ENCODE peak calls at places on chromosomes 11 and 22, in eight cellular contexts. M is H1, D is A549, B is chondrocyte, S is MCF 10A, J is mucosa of descending colon, H is adrenal gland, Y is keratinocyte. X is an unnamed sample.

GRCh38 chr11:123590296-123590912 is 64.0 kb downstream of the SCN3B start:
- DNase-seq in B (no peak), H (peak), M (no peak), S (peak), D (peak), Y (no peak), J (no peak), X (no peak)

GRCh38 chr11:66247295-66247694 is 21.1 kb upstream of the RAB1B start:
- DNase-seq in S (no peak), H (no peak), D (no peak), J (no peak), M (no peak), B (no peak), Y (no peak), X (no peak)

GRCh38 chr22:49676783-49677494 is 150.7 kb downstream of the BRD1 start:
- DNase-seq in D (no peak), B (no peak), Y (no peak), J (no peak), H (no peak), M (peak), S (no peak), X (peak)

GRCh38 chr11:2217211-2218081 is 45.8 kb upstream of the TH start:
- DNase-seq in B (no peak), S (no peak), Y (no peak), J (peak), M (no peak), H (no peak), D (no peak), X (peak)

GRCh38 chr11:73854680-73855079 is 22.0 kb downstream of the COA4 start:
- DNase-seq in M (no peak), Y (no peak), D (no peak), H (no peak), B (no peak), S (no peak), J (no peak), X (no peak)

GRCh38 chr11:36249271-36249670 is 40.0 kb downstream of the COMMD9 start:
- DNase-seq in D (no peak), Y (no peak), M (no peak), J (no peak), H (no peak), B (no peak), S (peak), X (no peak)

GRCh38 chr11:132913295-132913694 is 619.0 kb downstream of the OPCML start:
- DNase-seq in S (no peak), D (no peak), M (no peak), Y (no peak), B (no peak), J (no peak), H (no peak), X (no peak)

GRCh38 chr11:31875861-31876625 is 64.9 kb upstream of the PAX6 start:
- DNase-seq in M (no peak), J (no peak), B (no peak), D (no peak), H (peak), Y (no peak), S (no peak), X (no peak)

GRCh38 chr11:16945671-16946469 is 68.3 kb downstream of the PLEKHA7 start:
- DNase-seq in J (no peak), H (peak), Y (peak), D (peak), M (peak), B (no peak), S (peak), X (peak)

GRCh38 chr11:10743354-10744035 is 7.6 kb upstream of the CTR9 start:
- DNase-seq in H (no peak), M (no peak), S (no peak), Y (no peak), B (no peak), D (no peak), J (peak), X (no peak)

GRCh38 chr11:10637629-10638028 is 55.9 kb downstream of the IRAG1 start:
- DNase-seq in B (no peak), D (no peak), M (no peak), Y (no peak), S (no peak), J (no peak), H (peak), X (no peak)

GRCh38 chr11:120912504-120912903 is 111.4 kb upstream of the TBCEL start:
- DNase-seq in B (no peak), S (peak), D (peak), H (no peak), Y (no peak), J (no peak), M (no peak), X (no peak)

GRCh38 chr22:35044607-35045390 is 21.2 kb upstream of the ISX start:
- DNase-seq in M (no peak), B (no peak), S (no peak), D (no peak), Y (no peak), J (no peak), H (no peak), X (no peak)

GRCh38 chr11:123381817-123382554 is 48.1 kb upstream of the GRAMD1B start:
- DNase-seq in B (no peak), D (no peak), M (no peak), H (no peak), S (no peak), Y (no peak), J (no peak), X (no peak)

GRCh38 chr11:36373040-36374010 is 77.2 kb downstream of the PRR5L start:
- DNase-seq in S (no peak), Y (no peak), M (no peak), D (peak), H (no peak), J (no peak), B (no peak), X (no peak)

GRCh38 chr22:49660794-49661781 is 166.6 kb downstream of the BRD1 start:
- DNase-seq in J (no peak), D (no peak), Y (no peak), S (no peak), H (no peak), M (peak), B (no peak), X (peak)

GRCh38 chr11:56624661-56625110 is 10.0 kb upstream of the OR5M1 start:
- DNase-seq in M (no peak), Y (no peak), B (no peak), S (peak), D (peak), H (peak), J (no peak), X (no peak)

GRCh38 chr11:12007769-12008737 is at the start of gene DKK3:
- DNase-seq in H (no peak), S (no peak), M (peak), J (no peak), B (no peak), Y (no peak), D (no peak), X (no peak)

GRCh38 chr22:21641417-21641794 is 696 bp upstream of the SDF2L1 start:
- DNase-seq in M (peak), J (no peak), B (no peak), H (peak), Y (no peak), S (peak), D (peak), X (peak)

GRCh38 chr11:47148903-47149535 is 27.7 kb downstream of the ARFGAP2 start:
- DNase-seq in M (no peak), B (no peak), H (no peak), J (no peak), D (no peak), S (no peak), Y (no peak), X (no peak)

GRCh38 chr11:59205664-59206063 is 7.1 kb downstream of the MPEG1 start:
- DNase-seq in H (no peak), D (no peak), B (no peak), S (no peak), J (no peak), M (no peak), Y (no peak), X (no peak)

GRCh38 chr11:7612661-7613393 is 60.5 kb downstream of the CYB5R2 start:
- DNase-seq in Y (no peak), M (no peak), B (no peak), H (no peak), S (peak), J (no peak), D (no peak), X (no peak)

DNA sequence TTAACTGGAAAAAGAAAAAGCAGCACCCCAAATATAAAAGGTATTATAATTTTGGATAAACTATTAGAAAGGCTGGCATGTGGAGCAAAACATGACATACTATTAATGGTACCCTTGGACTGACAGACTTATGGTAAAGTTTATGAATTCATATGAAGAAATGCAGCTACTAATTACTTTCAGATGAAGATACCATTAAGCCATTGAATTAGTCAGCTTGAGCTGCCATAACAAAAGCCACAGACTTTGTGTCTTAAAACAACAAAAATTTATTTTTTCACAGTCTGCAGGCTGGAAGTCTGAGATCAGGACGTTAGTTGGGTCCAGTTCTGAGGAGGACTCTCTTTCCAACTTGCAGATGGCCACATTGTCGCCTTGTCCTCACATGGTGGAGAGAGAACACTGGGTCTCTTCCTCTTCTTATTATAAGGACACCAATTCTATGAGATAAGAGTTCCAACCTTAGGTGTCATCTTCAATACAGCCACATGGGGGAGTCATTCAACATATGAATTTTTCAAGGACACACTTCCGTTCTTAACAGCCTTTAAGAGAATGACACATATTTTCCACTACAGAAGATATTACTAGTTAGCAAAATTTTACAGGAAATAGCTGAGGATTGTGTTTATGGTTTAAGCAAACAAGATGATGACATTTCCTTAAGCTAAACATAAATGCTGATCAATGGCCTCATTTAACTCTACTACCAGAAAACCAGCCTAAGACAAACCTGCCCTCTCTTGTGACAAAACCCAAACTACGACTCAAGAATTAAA is 56.1 kb downstream of the DCUN1D5 start:
- DNase-seq in S (peak), D (peak), H (peak), B (no peak), Y (peak), J (no peak), M (no peak), X (no peak)
- TF ChIP-seq CTCF in S (peak), D (peak), H (peak), B (peak), Y (peak), J (peak), M (peak), X (peak)

DNA sequence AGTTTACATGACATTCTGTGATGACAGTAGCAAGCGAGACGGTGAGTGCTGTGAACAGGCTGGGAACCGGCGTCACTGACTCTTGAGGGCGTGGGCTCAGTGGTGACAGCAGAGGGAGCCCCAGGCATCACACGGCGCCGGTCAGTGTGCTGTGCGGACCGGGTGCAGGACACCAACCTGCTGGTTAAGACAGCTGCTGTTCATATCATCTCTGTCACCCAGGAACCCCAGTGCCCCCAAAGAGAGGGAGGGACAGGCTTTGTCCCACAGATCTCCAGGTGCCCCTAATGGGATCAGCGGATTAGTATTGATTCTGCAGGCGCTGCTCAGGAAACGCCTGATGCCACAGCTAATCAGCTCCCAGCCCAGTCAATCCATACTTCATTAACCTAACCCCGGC is 18.4 kb downstream of the B3GAT1 start:
- DNase-seq in M (no peak), J (peak), S (no peak), B (no peak), H (no peak), D (peak), Y (no peak), X (no peak)
- TF ChIP-seq CTCF in M (peak), J (no peak), S (no peak), B (peak), H (no peak), D (no peak), Y (no peak), X (peak)

GRCh38 chr22:41252365-41252764 is 11.6 kb upstream of the CHADL start:
- DNase-seq in M (no peak), B (no peak), J (no peak), D (no peak), Y (no peak), H (no peak), S (no peak), X (no peak)

GRCh38 chr22:41257696-41258095 is 17.0 kb upstream of the CHADL start:
- DNase-seq in S (no peak), M (no peak), H (no peak), Y (no peak), J (no peak), B (no peak), D (no peak), X (no peak)

GRCh38 chr22:41254230-41254629 is 13.5 kb upstream of the CHADL start:
- DNase-seq in Y (no peak), D (no peak), B (no peak), H (no peak), M (no peak), J (no peak), S (no peak), X (no peak)

GRCh38 chr22:41256898-41257260 is 16.1 kb upstream of the CHADL start:
- DNase-seq in M (no peak), S (peak), H (no peak), Y (no peak), J (no peak), D (no peak), B (no peak), X (no peak)

DNA sequence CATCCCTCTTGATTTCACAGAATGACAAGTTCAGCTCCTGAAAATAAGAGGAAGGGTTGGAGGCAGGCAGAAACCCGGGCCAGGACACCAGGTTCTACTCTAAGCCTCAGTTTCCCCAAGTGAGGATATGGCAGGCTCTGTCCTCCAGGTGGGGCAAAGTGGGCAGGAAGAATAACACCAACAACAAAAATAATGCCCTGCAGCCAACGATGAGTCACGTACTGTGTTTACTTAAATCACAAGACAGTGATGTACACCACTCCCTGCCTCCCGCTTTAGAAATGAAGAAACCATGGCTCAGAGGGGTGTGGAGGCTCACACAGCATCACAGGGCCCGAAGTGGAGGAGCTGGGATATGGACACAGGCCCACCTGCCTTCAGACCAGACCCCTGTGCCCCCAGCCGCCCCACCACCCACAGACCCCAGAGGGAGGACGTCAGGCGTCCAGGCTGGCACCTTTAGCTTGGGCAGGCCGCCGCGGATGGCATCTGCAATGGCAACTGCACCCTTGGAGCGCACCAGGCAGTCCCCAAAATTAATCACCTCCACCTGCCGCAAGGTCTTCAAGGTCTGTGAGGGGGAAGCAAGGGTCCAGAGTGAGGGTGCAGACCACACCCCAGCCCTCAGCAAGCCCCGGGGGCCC is 15.6 kb upstream of the CHADL start:
- DNase-seq in D (peak), S (peak), B (no peak), H (peak), M (no peak), J (no peak), Y (no peak), X (no peak)
- TF ChIP-seq CTCF in D (no peak), S (peak), B (peak), H (no peak), M (no peak), J (no peak), Y (peak), X (no peak)

GRCh38 chr22:38494939-38495338 is 11.2 kb downstream of the DDX17 start:
- DNase-seq in S (no peak), J (no peak), H (no peak), D (no peak), Y (no peak), M (no peak), B (no peak), X (no peak)
- TF ChIP-seq CTCF in S (no peak), J (no peak), H (no peak), D (no peak), Y (no peak), M (peak), B (peak), X (no peak)

GRCh38 chr22:43535741-43536140 is 123.9 kb downstream of the MPPED1 start:
- DNase-seq in D (no peak), J (no peak), S (peak), M (no peak), B (no peak), H (no peak), Y (peak), X (no peak)

GRCh38 chr22:43535336-43535735 is 123.5 kb downstream of the MPPED1 start:
- DNase-seq in M (no peak), Y (no peak), J (no peak), H (no peak), B (no peak), S (no peak), D (no peak), X (no peak)

GRCh38 chr22:43539572-43540533 is 128.0 kb downstream of the MPPED1 start:
- DNase-seq in J (no peak), M (no peak), B (no peak), S (no peak), Y (no peak), H (no peak), D (no peak), X (no peak)

GRCh38 chr22:43534916-43535315 is 123.1 kb downstream of the MPPED1 start:
- DNase-seq in S (no peak), H (no peak), Y (no peak), M (no peak), B (no peak), D (no peak), J (no peak), X (no peak)

GRCh38 chr22:43537019-43537585 is 125.3 kb downstream of the MPPED1 start:
- DNase-seq in D (no peak), Y (no peak), B (no peak), S (peak), J (no peak), M (no peak), H (no peak), X (no peak)
- TF ChIP-seq CTCF in D (no peak), Y (no peak), B (peak), S (no peak), J (no peak), M (no peak), H (no peak), X (no peak)

DNA sequence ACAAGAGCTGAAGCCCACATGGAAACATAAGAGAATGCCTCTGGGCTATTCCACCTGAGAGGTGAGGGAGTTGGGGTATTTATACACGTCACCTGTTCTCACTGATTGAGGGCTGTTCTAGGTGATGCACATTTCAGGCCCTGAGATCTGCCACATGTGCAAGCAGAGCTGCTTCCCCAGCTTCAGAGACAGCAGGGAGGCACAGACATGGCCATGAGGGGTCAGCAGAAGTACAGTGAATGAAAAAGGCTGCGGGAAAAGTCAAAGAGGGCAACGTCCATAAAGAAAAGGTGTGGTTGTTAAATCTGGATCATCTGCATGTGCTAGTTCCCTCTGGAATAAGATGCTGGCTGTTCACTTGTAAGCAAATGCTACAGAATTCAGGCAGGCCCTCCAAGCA is 75.4 kb downstream of the GAB4 start:
- DNase-seq in M (no peak), S (peak), B (no peak), J (no peak), Y (no peak), D (peak), H (peak), X (no peak)
- TF ChIP-seq CTCF in M (peak), S (peak), B (no peak), J (no peak), Y (no peak), D (no peak), H (peak), X (no peak)

GRCh38 chr11:250740-251299 is 14.0 kb downstream of the PSMD13 start:
- DNase-seq in B (no peak), J (no peak), H (peak), M (peak), Y (no peak), D (peak), S (peak), X (peak)
- TF ChIP-seq CTCF in B (peak), J (peak), H (peak), M (peak), Y (peak), D (peak), S (peak), X (peak)

GRCh38 chr11:77413850-77414249 is 60.0 kb downstream of the PAK1 start:
- DNase-seq in S (no peak), M (no peak), H (no peak), D (no peak), B (no peak), Y (no peak), J (no peak), X (no peak)
- TF ChIP-seq CTCF in S (no peak), M (peak), H (no peak), D (no peak), B (no peak), Y (no peak), J (no peak), X (no peak)